ENCODE peak calls at places on chromosomes 12 and 14, in nine cellular contexts. One of them, this sample, is unnamed.

GRCh38 chr12:23535441-23535840 is 414.0 kb downstream of the SOX5 start:
- DNase-seq in fibroblast of the aortic adventitia: no peak
- DNase-seq in epithelial cell of esophagus: no peak
- DNase-seq in fibroblast of pulmonary artery: no peak
- DNase-seq in astrocyte of the cerebellum: no peak
- DNase-seq in mesothelial cell of epicardium: no peak
- DNase-seq in lung: no peak
- DNase-seq in stimulated activated CD4-positive, alpha-beta T cell treated with anti-CD3 and anti-CD28 coated beads, Interleukin-2, amount 100 ng/mL, for 24 hours: no peak
- DNase-seq in AG09309: no peak
- DNase-seq in this sample: no peak

GRCh38 chr12:6369916-6370575 is 5.3 kb downstream of the SCNN1A start:
- DNase-seq in fibroblast of the aortic adventitia: no peak
- DNase-seq in epithelial cell of esophagus: no peak
- DNase-seq in fibroblast of pulmonary artery: no peak
- DNase-seq in astrocyte of the cerebellum: no peak
- DNase-seq in mesothelial cell of epicardium: no peak
- DNase-seq in lung: no peak
- DNase-seq in stimulated activated CD4-positive, alpha-beta T cell treated with anti-CD3 and anti-CD28 coated beads, Interleukin-2, amount 100 ng/mL, for 24 hours: no peak
- DNase-seq in AG09309: no peak
- DNase-seq in this sample: peak; percentile 76

GRCh38 chr12:23510484-23510883 is 439.0 kb downstream of the SOX5 start:
- DNase-seq in fibroblast of the aortic adventitia: no peak
- DNase-seq in epithelial cell of esophagus: no peak
- DNase-seq in fibroblast of pulmonary artery: no peak
- DNase-seq in astrocyte of the cerebellum: no peak
- DNase-seq in mesothelial cell of epicardium: no peak
- DNase-seq in lung: no peak
- DNase-seq in stimulated activated CD4-positive, alpha-beta T cell treated with anti-CD3 and anti-CD28 coated beads, Interleukin-2, amount 100 ng/mL, for 24 hours: no peak
- DNase-seq in AG09309: no peak
- DNase-seq in this sample: no peak

GRCh38 chr12:111425655-111426054 is 19.9 kb downstream of the SH2B3 start:
- DNase-seq in fibroblast of the aortic adventitia: no peak
- DNase-seq in epithelial cell of esophagus: peak; percentile 62
- DNase-seq in fibroblast of pulmonary artery: no peak
- DNase-seq in astrocyte of the cerebellum: no peak
- DNase-seq in mesothelial cell of epicardium: no peak
- DNase-seq in lung: no peak
- DNase-seq in stimulated activated CD4-positive, alpha-beta T cell treated with anti-CD3 and anti-CD28 coated beads, Interleukin-2, amount 100 ng/mL, for 24 hours: peak; percentile 18
- DNase-seq in AG09309: no peak
- DNase-seq in this sample: no peak

GRCh38 chr12:4031703-4032291 is 158.6 kb upstream of the PARP11 start:
- DNase-seq in fibroblast of the aortic adventitia: no peak
- DNase-seq in epithelial cell of esophagus: peak; percentile 89
- DNase-seq in fibroblast of pulmonary artery: peak; percentile 22
- DNase-seq in astrocyte of the cerebellum: no peak
- DNase-seq in mesothelial cell of epicardium: no peak
- DNase-seq in lung: peak; percentile 38
- DNase-seq in stimulated activated CD4-positive, alpha-beta T cell treated with anti-CD3 and anti-CD28 coated beads, Interleukin-2, amount 100 ng/mL, for 24 hours: no peak
- DNase-seq in AG09309: no peak
- DNase-seq in this sample: peak; percentile 79

GRCh38 chr14:83342590-83342989 is 1808.9 kb upstream of the SEL1L start:
- DNase-seq in fibroblast of the aortic adventitia: peak; percentile 32
- DNase-seq in epithelial cell of esophagus: no peak
- DNase-seq in fibroblast of pulmonary artery: no peak
- DNase-seq in astrocyte of the cerebellum: no peak
- DNase-seq in mesothelial cell of epicardium: no peak
- DNase-seq in lung: no peak
- DNase-seq in stimulated activated CD4-positive, alpha-beta T cell treated with anti-CD3 and anti-CD28 coated beads, Interleukin-2, amount 100 ng/mL, for 24 hours: no peak
- DNase-seq in AG09309: no peak
- DNase-seq in this sample: no peak

GRCh38 chr14:99395904-99396530 is 84.6 kb downstream of the SETD3 start:
- DNase-seq in fibroblast of the aortic adventitia: no peak
- DNase-seq in epithelial cell of esophagus: peak; percentile 61
- DNase-seq in fibroblast of pulmonary artery: peak; percentile 24
- DNase-seq in astrocyte of the cerebellum: peak; percentile 50
- DNase-seq in mesothelial cell of epicardium: no peak
- DNase-seq in lung: no peak
- DNase-seq in stimulated activated CD4-positive, alpha-beta T cell treated with anti-CD3 and anti-CD28 coated beads, Interleukin-2, amount 100 ng/mL, for 24 hours: peak; percentile 43
- DNase-seq in AG09309: peak; percentile 29
- DNase-seq in this sample: peak; percentile 52

GRCh38 chr12:102883204-102883799 is 33.7 kb downstream of the PAH start:
- DNase-seq in fibroblast of the aortic adventitia: peak; percentile 5
- DNase-seq in epithelial cell of esophagus: peak; percentile 56
- DNase-seq in fibroblast of pulmonary artery: peak; percentile 28
- DNase-seq in astrocyte of the cerebellum: no peak
- DNase-seq in mesothelial cell of epicardium: peak; percentile 38
- DNase-seq in lung: peak; percentile 49
- DNase-seq in stimulated activated CD4-positive, alpha-beta T cell treated with anti-CD3 and anti-CD28 coated beads, Interleukin-2, amount 100 ng/mL, for 24 hours: peak; percentile 39
- DNase-seq in AG09309: no peak
- DNase-seq in this sample: peak; percentile 60

GRCh38 chr12:87430444-87430843 is 598.8 kb downstream of the C12orf50 start:
- DNase-seq in fibroblast of the aortic adventitia: peak; percentile 25
- DNase-seq in epithelial cell of esophagus: peak; percentile 18
- DNase-seq in fibroblast of pulmonary artery: peak; percentile 56
- DNase-seq in astrocyte of the cerebellum: no peak
- DNase-seq in mesothelial cell of epicardium: no peak
- DNase-seq in lung: no peak
- DNase-seq in stimulated activated CD4-positive, alpha-beta T cell treated with anti-CD3 and anti-CD28 coated beads, Interleukin-2, amount 100 ng/mL, for 24 hours: no peak
- DNase-seq in AG09309: no peak
- DNase-seq in this sample: peak; percentile 45

GRCh38 chr12:95130096-95130495 is 56.7 kb upstream of the NR2C1 start:
- DNase-seq in fibroblast of the aortic adventitia: peak; percentile 54
- DNase-seq in epithelial cell of esophagus: no peak
- DNase-seq in fibroblast of pulmonary artery: no peak
- DNase-seq in astrocyte of the cerebellum: no peak
- DNase-seq in mesothelial cell of epicardium: no peak
- DNase-seq in lung: no peak
- DNase-seq in stimulated activated CD4-positive, alpha-beta T cell treated with anti-CD3 and anti-CD28 coated beads, Interleukin-2, amount 100 ng/mL, for 24 hours: no peak
- DNase-seq in AG09309: no peak
- DNase-seq in this sample: no peak

GRCh38 chr12:65779091-65779642 is 45.1 kb upstream of the HMGA2 start:
- DNase-seq in fibroblast of the aortic adventitia: peak; percentile 69
- DNase-seq in epithelial cell of esophagus: peak; percentile 60
- DNase-seq in fibroblast of pulmonary artery: peak; percentile 75
- DNase-seq in astrocyte of the cerebellum: no peak
- DNase-seq in mesothelial cell of epicardium: no peak
- DNase-seq in lung: no peak
- DNase-seq in stimulated activated CD4-positive, alpha-beta T cell treated with anti-CD3 and anti-CD28 coated beads, Interleukin-2, amount 100 ng/mL, for 24 hours: no peak
- DNase-seq in AG09309: peak; percentile 10
- DNase-seq in this sample: peak; percentile 53

GRCh38 chr12:104219361-104219892 is 3.8 kb downstream of the TXNRD1 start:
- DNase-seq in fibroblast of the aortic adventitia: peak; percentile 100
- DNase-seq in epithelial cell of esophagus: peak; percentile 94
- DNase-seq in fibroblast of pulmonary artery: peak; percentile 99
- DNase-seq in astrocyte of the cerebellum: peak; percentile 80
- DNase-seq in mesothelial cell of epicardium: no peak
- DNase-seq in lung: no peak
- DNase-seq in stimulated activated CD4-positive, alpha-beta T cell treated with anti-CD3 and anti-CD28 coated beads, Interleukin-2, amount 100 ng/mL, for 24 hours: no peak
- DNase-seq in AG09309: peak; percentile 100
- DNase-seq in this sample: peak; percentile 90

GRCh38 chr14:50025776-50026175 is 90.6 kb downstream of the VCPKMT start:
- DNase-seq in fibroblast of the aortic adventitia: no peak
- DNase-seq in epithelial cell of esophagus: peak; percentile 58
- DNase-seq in fibroblast of pulmonary artery: no peak
- DNase-seq in astrocyte of the cerebellum: no peak
- DNase-seq in mesothelial cell of epicardium: no peak
- DNase-seq in lung: no peak
- DNase-seq in stimulated activated CD4-positive, alpha-beta T cell treated with anti-CD3 and anti-CD28 coated beads, Interleukin-2, amount 100 ng/mL, for 24 hours: no peak
- DNase-seq in AG09309: no peak
- DNase-seq in this sample: peak; percentile 57

GRCh38 chr12:109797905-109798669 is 35.1 kb downstream of the TRPV4 start:
- DNase-seq in fibroblast of the aortic adventitia: no peak
- DNase-seq in epithelial cell of esophagus: no peak
- DNase-seq in fibroblast of pulmonary artery: no peak
- DNase-seq in astrocyte of the cerebellum: no peak
- DNase-seq in mesothelial cell of epicardium: no peak
- DNase-seq in lung: no peak
- DNase-seq in stimulated activated CD4-positive, alpha-beta T cell treated with anti-CD3 and anti-CD28 coated beads, Interleukin-2, amount 100 ng/mL, for 24 hours: no peak
- DNase-seq in AG09309: no peak
- DNase-seq in this sample: no peak

GRCh38 chr14:83217492-83217891 is 1683.8 kb upstream of the SEL1L start:
- DNase-seq in fibroblast of the aortic adventitia: peak; percentile 0
- DNase-seq in epithelial cell of esophagus: peak; percentile 45
- DNase-seq in fibroblast of pulmonary artery: peak; percentile 27
- DNase-seq in astrocyte of the cerebellum: peak; percentile 0
- DNase-seq in mesothelial cell of epicardium: no peak
- DNase-seq in lung: no peak
- DNase-seq in stimulated activated CD4-positive, alpha-beta T cell treated with anti-CD3 and anti-CD28 coated beads, Interleukin-2, amount 100 ng/mL, for 24 hours: no peak
- DNase-seq in AG09309: no peak
- DNase-seq in this sample: peak; percentile 94

GRCh38 chr14:94575730-94576585 is 5.3 kb upstream of the SERPINA5 start:
- DNase-seq in fibroblast of the aortic adventitia: peak; percentile 67
- DNase-seq in epithelial cell of esophagus: no peak
- DNase-seq in fibroblast of pulmonary artery: peak; percentile 68
- DNase-seq in astrocyte of the cerebellum: peak; percentile 80
- DNase-seq in mesothelial cell of epicardium: no peak
- DNase-seq in lung: no peak
- DNase-seq in stimulated activated CD4-positive, alpha-beta T cell treated with anti-CD3 and anti-CD28 coated beads, Interleukin-2, amount 100 ng/mL, for 24 hours: no peak
- DNase-seq in AG09309: no peak
- DNase-seq in this sample: peak; percentile 61

GRCh38 chr14:24673534-24674203 is 39.7 kb upstream of the GZMB start:
- DNase-seq in fibroblast of the aortic adventitia: no peak
- DNase-seq in epithelial cell of esophagus: peak; percentile 85
- DNase-seq in fibroblast of pulmonary artery: no peak
- DNase-seq in astrocyte of the cerebellum: no peak
- DNase-seq in mesothelial cell of epicardium: no peak
- DNase-seq in lung: no peak
- DNase-seq in stimulated activated CD4-positive, alpha-beta T cell treated with anti-CD3 and anti-CD28 coated beads, Interleukin-2, amount 100 ng/mL, for 24 hours: peak; percentile 66
- DNase-seq in AG09309: no peak
- DNase-seq in this sample: no peak

GRCh38 chr12:11204173-11204572 is 17.4 kb upstream of the TAS2R42 start:
- DNase-seq in fibroblast of the aortic adventitia: no peak
- DNase-seq in epithelial cell of esophagus: no peak
- DNase-seq in fibroblast of pulmonary artery: no peak
- DNase-seq in astrocyte of the cerebellum: no peak
- DNase-seq in mesothelial cell of epicardium: no peak
- DNase-seq in lung: no peak
- DNase-seq in stimulated activated CD4-positive, alpha-beta T cell treated with anti-CD3 and anti-CD28 coated beads, Interleukin-2, amount 100 ng/mL, for 24 hours: no peak
- DNase-seq in AG09309: no peak
- DNase-seq in this sample: no peak

GRCh38 chr14:101360045-101360931 is 201.0 kb upstream of the DIO3 start:
- DNase-seq in fibroblast of the aortic adventitia: no peak
- DNase-seq in epithelial cell of esophagus: no peak
- DNase-seq in fibroblast of pulmonary artery: no peak
- DNase-seq in astrocyte of the cerebellum: no peak
- DNase-seq in mesothelial cell of epicardium: no peak
- DNase-seq in lung: no peak
- DNase-seq in stimulated activated CD4-positive, alpha-beta T cell treated with anti-CD3 and anti-CD28 coated beads, Interleukin-2, amount 100 ng/mL, for 24 hours: no peak
- DNase-seq in AG09309: no peak
- DNase-seq in this sample: no peak

GRCh38 chr12:96014932-96015599 is 18.9 kb upstream of the HAL start:
- DNase-seq in fibroblast of the aortic adventitia: peak; percentile 50
- DNase-seq in epithelial cell of esophagus: no peak
- DNase-seq in fibroblast of pulmonary artery: peak; percentile 33
- DNase-seq in astrocyte of the cerebellum: no peak
- DNase-seq in mesothelial cell of epicardium: no peak
- DNase-seq in lung: no peak
- DNase-seq in stimulated activated CD4-positive, alpha-beta T cell treated with anti-CD3 and anti-CD28 coated beads, Interleukin-2, amount 100 ng/mL, for 24 hours: no peak
- DNase-seq in AG09309: no peak
- DNase-seq in this sample: no peak

This sample was measured in MCF 10A.